ENCODE peak calls at places on chromosomes 1 and 21, in four cellular contexts. Q, V, M and H are unnamed samples.

GRCh38 chr1:24281591-24281990 is 37.6 kb upstream of the GRHL3 start:
- DNase-seq in Q (no peak), V (no peak), M (no peak), H (no peak)

GRCh38 chr1:246270236-246270635 is 236.8 kb downstream of the SMYD3 start:
- DNase-seq in Q (no peak), V (no peak), M (no peak), H (no peak)

GRCh38 chr1:170660874-170661645 is 2.9 kb upstream of the PRRX1 start:
- DNase-seq in Q (no peak), V (no peak), M (no peak), H (no peak)

GRCh38 chr1:161175771-161176453 is 1.4 kb downstream of the B4GALT3 start:
- DNase-seq in Q (no peak), V (no peak), M (no peak), H (peak; percentile 57)

GRCh38 chr1:197920345-197921117 is 3.4 kb downstream of the LHX9 start:
- DNase-seq in Q (no peak), V (no peak), M (no peak), H (no peak)

GRCh38 chr1:204263240-204263848 is 49.6 kb upstream of the GOLT1A start:
- DNase-seq in Q (no peak), V (no peak), M (no peak), H (no peak)

GRCh38 chr1:199123615-199124014 is 484.8 kb downstream of the PTPRC start:
- DNase-seq in Q (no peak), V (no peak), M (peak; percentile 43), H (no peak)

GRCh38 chr1:86650065-86650464 is 54.3 kb upstream of the SH3GLB1 start:
- DNase-seq in Q (no peak), V (no peak), M (no peak), H (no peak)

GRCh38 chr1:89971600-89971999 is 23.3 kb upstream of the ZNF326 start:
- DNase-seq in Q (no peak), V (no peak), M (no peak), H (no peak)

GRCh38 chr1:174217787-174218574 is 58.7 kb downstream of the RABGAP1L start:
- DNase-seq in Q (no peak), V (no peak), M (no peak), H (no peak)

GRCh38 chr1:48725331-48725730 is 51.4 kb downstream of the BEND5 start:
- DNase-seq in Q (no peak), V (no peak), M (no peak), H (no peak)

GRCh38 chr1:158248122-158248521 is 6.1 kb upstream of the CD1A start:
- DNase-seq in Q (no peak), V (peak; percentile 13), M (peak; percentile 56), H (peak; percentile 23)

GRCh38 chr1:223331301-223331700 is 32.7 kb downstream of the SUSD4 start:
- DNase-seq in Q (no peak), V (no peak), M (no peak), H (no peak)

GRCh38 chr1:153510984-153511410 is 24.8 kb downstream of the S100A6 start:
- DNase-seq in Q (peak; percentile 86), V (no peak), M (peak; percentile 57), H (peak; percentile 72)

GRCh38 chr1:153509036-153509435 is 26.8 kb downstream of the S100A6 start:
- DNase-seq in Q (no peak), V (no peak), M (no peak), H (no peak)

GRCh38 chr1:153507926-153508583 is 27.7 kb downstream of the S100A6 start:
- DNase-seq in Q (no peak), V (no peak), M (no peak), H (no peak)

GRCh38 chr1:153506831-153507413 is 28.9 kb downstream of the S100A6 start:
- DNase-seq in Q (no peak), V (no peak), M (no peak), H (no peak)

DNA sequence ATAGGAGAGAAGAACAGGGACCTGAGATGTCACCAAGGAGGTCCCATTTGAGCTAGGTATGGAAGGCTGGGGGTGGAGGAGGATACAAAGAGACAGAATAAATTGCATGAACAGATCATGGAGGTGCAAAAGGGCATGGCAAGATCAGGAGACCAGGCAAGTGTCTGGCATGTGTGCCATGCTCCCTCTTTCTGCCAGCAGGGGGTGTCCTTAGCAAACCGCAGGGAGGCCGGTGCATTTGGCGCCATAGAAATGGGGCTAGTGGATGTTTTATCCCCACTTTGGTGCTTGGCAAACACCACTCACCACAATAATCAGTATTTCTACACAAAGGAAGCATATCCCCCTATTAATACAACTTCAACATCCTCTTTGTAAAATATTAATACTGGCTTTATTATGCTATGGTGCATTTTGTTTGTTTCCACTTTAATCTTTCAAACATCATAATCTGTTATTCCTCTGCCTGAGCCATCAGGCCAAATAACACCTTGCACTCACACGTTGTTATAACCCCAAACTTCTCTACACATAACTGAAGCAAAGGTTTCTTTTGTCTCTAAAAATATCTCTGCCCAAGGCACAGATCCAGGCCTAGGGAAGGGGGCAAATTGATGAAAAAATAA is 25.9 kb downstream of the S100A6 start:
- DNase-seq in Q (peak; percentile 68), V (no peak), M (peak; percentile 40), H (no peak)
- TF ChIP-seq SPI1 in Q (no peak), V (no peak), M (no peak), H (no peak)

GRCh38 chr1:52056937-52057231 is 789 bp downstream of the BTF3L4 start:
- DNase-seq in Q (no peak), V (no peak), M (no peak), H (no peak)
- TF ChIP-seq SPI1 in Q (no peak), V (no peak), M (no peak), H (no peak)

DNA sequence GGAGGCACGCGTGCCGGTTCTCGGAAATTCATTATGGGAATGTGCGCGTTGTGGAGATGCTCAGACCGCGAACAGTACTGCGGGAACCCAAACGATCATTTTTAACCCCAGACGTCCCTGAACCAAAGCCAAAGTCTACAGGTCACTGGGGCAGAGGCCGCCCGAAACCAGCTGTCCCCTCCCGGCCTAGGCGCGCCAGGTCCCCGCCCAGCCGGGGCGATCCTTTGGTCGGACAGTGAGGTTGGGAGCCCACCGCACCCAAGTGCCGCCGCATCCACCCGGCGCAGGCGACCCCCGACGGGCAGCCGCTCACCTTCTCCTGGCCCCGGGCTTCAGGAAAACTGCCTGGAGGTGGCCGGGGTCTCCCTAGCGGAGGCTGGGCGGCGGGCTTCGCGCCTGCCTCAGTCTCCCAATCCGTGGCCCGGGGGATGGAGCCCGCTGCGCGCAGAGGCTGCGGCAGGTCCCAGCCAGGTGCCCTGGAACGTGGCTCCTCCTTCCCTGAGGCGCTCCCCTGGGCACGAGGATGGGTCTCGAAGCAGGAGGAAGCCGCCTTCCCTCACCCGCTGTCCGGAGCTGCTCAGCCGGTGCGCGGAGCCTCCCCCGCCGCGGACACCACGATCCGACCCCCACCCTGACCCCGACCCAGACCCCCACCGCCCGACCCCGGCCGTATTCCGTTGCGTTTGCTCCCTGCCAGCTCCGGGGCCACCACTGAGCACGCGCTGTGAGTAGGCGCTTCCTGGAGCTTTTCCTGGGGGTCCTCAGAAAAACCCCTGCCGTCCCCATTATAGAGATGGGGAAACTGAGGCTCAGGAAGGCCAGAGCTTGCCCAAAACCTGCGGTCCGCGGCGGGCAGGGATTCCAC is 8.1 kb upstream of the SLX9 start:
- DNase-seq in Q (no peak), V (no peak), M (no peak), H (no peak)
- TF ChIP-seq SPI1 in Q (no peak), V (no peak), M (no peak), H (no peak)

GRCh38 chr1:41439234-41439633 is 45.2 kb downstream of the EDN2 start:
- DNase-seq in Q (no peak), V (no peak), M (no peak), H (no peak)
- TF ChIP-seq SPI1 in Q (no peak), V (no peak), M (no peak), H (no peak)

GRCh38 chr1:7278827-7279752 is 492.0 kb upstream of the VAMP3 start:
- DNase-seq in Q (no peak), V (no peak), M (no peak), H (no peak)
- TF ChIP-seq SPI1 in Q (no peak), V (no peak), M (no peak), H (no peak)